ENCODE peak calls at places on chromosome 16, in nine cellular contexts. One of them, this sample, is unnamed.

GRCh38 chr16:26729917-26730541 is 336.7 kb upstream of the C16orf82 start:
- DNase-seq in heart left ventricle: no peak
- DNase-seq in breast epithelium: no peak
- DNase-seq in stomach: no peak
- DNase-seq in A549: no peak
- DNase-seq in transverse colon: no peak
- DNase-seq in prostate gland: no peak
- DNase-seq in lower leg skin: no peak
- DNase-seq in testis: no peak
- DNase-seq in this sample: no peak

GRCh38 chr16:9235837-9236236 is 144.4 kb downstream of the HAPSTR1 start:
- DNase-seq in testis: no peak
- DNase-seq in breast epithelium: no peak
- DNase-seq in prostate gland: no peak
- DNase-seq in lower leg skin: no peak
- DNase-seq in heart left ventricle: no peak
- DNase-seq in transverse colon: no peak
- DNase-seq in A549: no peak
- DNase-seq in stomach: no peak
- DNase-seq in this sample: no peak

GRCh38 chr16:4700997-4701743 is 7.8 kb downstream of the NUDT16L1 start:
- DNase-seq in testis: no peak
- DNase-seq in A549: no peak
- DNase-seq in heart left ventricle: peak
- DNase-seq in breast epithelium: no peak
- DNase-seq in prostate gland: peak
- DNase-seq in stomach: peak
- DNase-seq in transverse colon: peak
- DNase-seq in lower leg skin: no peak
- DNase-seq in this sample: no peak

GRCh38 chr16:22008215-22009142 is 568 bp downstream of the MOSMO start:
- DNase-seq in heart left ventricle: peak
- DNase-seq in prostate gland: no peak
- DNase-seq in A549: peak
- DNase-seq in stomach: no peak
- DNase-seq in testis: no peak
- DNase-seq in breast epithelium: no peak
- DNase-seq in lower leg skin: no peak
- DNase-seq in transverse colon: peak
- DNase-seq in this sample: peak

GRCh38 chr16:26721290-26721689 is 345.4 kb upstream of the C16orf82 start:
- DNase-seq in lower leg skin: no peak
- DNase-seq in stomach: no peak
- DNase-seq in transverse colon: no peak
- DNase-seq in heart left ventricle: no peak
- DNase-seq in prostate gland: no peak
- DNase-seq in breast epithelium: no peak
- DNase-seq in testis: no peak
- DNase-seq in A549: no peak
- DNase-seq in this sample: no peak

GRCh38 chr16:15572329-15573001 is 70.5 kb downstream of the MARF1 start:
- DNase-seq in transverse colon: no peak
- DNase-seq in lower leg skin: no peak
- DNase-seq in A549: no peak
- DNase-seq in stomach: no peak
- DNase-seq in breast epithelium: no peak
- DNase-seq in testis: no peak
- DNase-seq in heart left ventricle: no peak
- DNase-seq in prostate gland: no peak
- DNase-seq in this sample: no peak

GRCh38 chr16:66660422-66661209 is 35.9 kb downstream of the CMTM4 start:
- DNase-seq in testis: peak
- DNase-seq in stomach: peak
- DNase-seq in lower leg skin: peak
- DNase-seq in transverse colon: peak
- DNase-seq in A549: peak
- DNase-seq in prostate gland: peak
- DNase-seq in breast epithelium: no peak
- DNase-seq in heart left ventricle: peak
- DNase-seq in this sample: peak

GRCh38 chr16:86733526-86734254 is 155.3 kb downstream of the FOXL1 start:
- DNase-seq in stomach: no peak
- DNase-seq in prostate gland: no peak
- DNase-seq in heart left ventricle: no peak
- DNase-seq in lower leg skin: no peak
- DNase-seq in breast epithelium: no peak
- DNase-seq in transverse colon: no peak
- DNase-seq in testis: no peak
- DNase-seq in A549: no peak
- DNase-seq in this sample: no peak

GRCh38 chr16:66382171-66382965 is 15.9 kb downstream of the CDH5 start:
- DNase-seq in lower leg skin: no peak
- DNase-seq in stomach: no peak
- DNase-seq in heart left ventricle: peak
- DNase-seq in testis: no peak
- DNase-seq in prostate gland: no peak
- DNase-seq in A549: peak
- DNase-seq in transverse colon: no peak
- DNase-seq in breast epithelium: no peak
- DNase-seq in this sample: no peak

GRCh38 chr16:1430759-1431496 is at the start of gene PERCC1:
- DNase-seq in transverse colon: no peak
- DNase-seq in heart left ventricle: no peak
- DNase-seq in stomach: peak
- DNase-seq in A549: no peak
- DNase-seq in prostate gland: peak
- DNase-seq in testis: no peak
- DNase-seq in breast epithelium: peak
- DNase-seq in lower leg skin: no peak
- DNase-seq in this sample: no peak

GRCh38 chr16:397736-398332 is 835 bp downstream of the NME4 start:
- DNase-seq in stomach: peak
- DNase-seq in A549: peak
- DNase-seq in transverse colon: peak
- DNase-seq in testis: peak
- DNase-seq in lower leg skin: no peak
- DNase-seq in heart left ventricle: peak
- DNase-seq in prostate gland: peak
- DNase-seq in breast epithelium: peak
- DNase-seq in this sample: peak

GRCh38 chr16:80639636-80640035 is 98.8 kb downstream of the DYNLRB2 start:
- DNase-seq in testis: no peak
- DNase-seq in lower leg skin: no peak
- DNase-seq in A549: no peak
- DNase-seq in breast epithelium: no peak
- DNase-seq in stomach: no peak
- DNase-seq in transverse colon: no peak
- DNase-seq in heart left ventricle: no peak
- DNase-seq in prostate gland: no peak
- DNase-seq in this sample: no peak

GRCh38 chr16:86980644-86981043 is 336.5 kb downstream of the C16orf95 start:
- DNase-seq in lower leg skin: no peak
- DNase-seq in breast epithelium: peak
- DNase-seq in testis: no peak
- DNase-seq in heart left ventricle: no peak
- DNase-seq in prostate gland: no peak
- DNase-seq in A549: no peak
- DNase-seq in stomach: no peak
- DNase-seq in transverse colon: no peak
- DNase-seq in this sample: no peak

GRCh38 chr16:80517846-80518245 is 22.9 kb upstream of the DYNLRB2 start:
- DNase-seq in prostate gland: no peak
- DNase-seq in stomach: no peak
- DNase-seq in A549: no peak
- DNase-seq in heart left ventricle: no peak
- DNase-seq in breast epithelium: no peak
- DNase-seq in lower leg skin: no peak
- DNase-seq in transverse colon: no peak
- DNase-seq in testis: no peak
- DNase-seq in this sample: no peak

GRCh38 chr16:66008136-66008535 is 358.4 kb upstream of the CDH5 start:
- DNase-seq in stomach: no peak
- DNase-seq in transverse colon: no peak
- DNase-seq in A549: no peak
- DNase-seq in testis: no peak
- DNase-seq in heart left ventricle: no peak
- DNase-seq in lower leg skin: no peak
- DNase-seq in prostate gland: no peak
- DNase-seq in breast epithelium: no peak
- DNase-seq in this sample: no peak

GRCh38 chr16:21684199-21684598 is 20.4 kb downstream of the OTOA start:
- DNase-seq in A549: peak
- DNase-seq in heart left ventricle: no peak
- DNase-seq in transverse colon: peak
- DNase-seq in stomach: no peak
- DNase-seq in lower leg skin: no peak
- DNase-seq in prostate gland: peak
- DNase-seq in testis: peak
- DNase-seq in breast epithelium: no peak
- DNase-seq in this sample: peak

GRCh38 chr16:86577314-86577971 is 906 bp upstream of the FOXL1 start:
- DNase-seq in breast epithelium: no peak
- DNase-seq in A549: no peak
- DNase-seq in testis: no peak
- DNase-seq in transverse colon: no peak
- DNase-seq in stomach: no peak
- DNase-seq in lower leg skin: no peak
- DNase-seq in prostate gland: no peak
- DNase-seq in heart left ventricle: no peak
- DNase-seq in this sample: no peak

GRCh38 chr16:1428511-1428910 is 2.4 kb upstream of the PERCC1 start:
- DNase-seq in transverse colon: no peak
- DNase-seq in breast epithelium: peak
- DNase-seq in stomach: no peak
- DNase-seq in heart left ventricle: no peak
- DNase-seq in prostate gland: no peak
- DNase-seq in testis: no peak
- DNase-seq in lower leg skin: no peak
- DNase-seq in A549: peak
- DNase-seq in this sample: no peak

GRCh38 chr16:26697826-26698225 is 368.9 kb upstream of the C16orf82 start:
- DNase-seq in heart left ventricle: no peak
- DNase-seq in lower leg skin: no peak
- DNase-seq in stomach: no peak
- DNase-seq in transverse colon: no peak
- DNase-seq in A549: no peak
- DNase-seq in prostate gland: no peak
- DNase-seq in breast epithelium: no peak
- DNase-seq in testis: no peak
- DNase-seq in this sample: no peak

GRCh38 chr16:85220125-85220839 is 108.0 kb upstream of the CIBAR2 start:
- DNase-seq in testis: peak
- DNase-seq in stomach: peak
- DNase-seq in transverse colon: peak
- DNase-seq in A549: no peak
- DNase-seq in breast epithelium: no peak
- DNase-seq in heart left ventricle: peak
- DNase-seq in lower leg skin: no peak
- DNase-seq in prostate gland: peak
- DNase-seq in this sample: peak

GRCh38 chr16:55100100-55100499 is 169.4 kb downstream of the IRX5 start:
- DNase-seq in A549: no peak
- DNase-seq in transverse colon: no peak
- DNase-seq in testis: no peak
- DNase-seq in breast epithelium: no peak
- DNase-seq in heart left ventricle: no peak
- DNase-seq in stomach: no peak
- DNase-seq in lower leg skin: no peak
- DNase-seq in prostate gland: no peak
- DNase-seq in this sample: no peak

GRCh38 chr16:55107851-55108250 is 177.2 kb downstream of the IRX5 start:
- DNase-seq in A549: no peak
- DNase-seq in prostate gland: no peak
- DNase-seq in breast epithelium: no peak
- DNase-seq in heart left ventricle: no peak
- DNase-seq in stomach: no peak
- DNase-seq in transverse colon: no peak
- DNase-seq in lower leg skin: no peak
- DNase-seq in testis: no peak
- DNase-seq in this sample: no peak

DNA sequence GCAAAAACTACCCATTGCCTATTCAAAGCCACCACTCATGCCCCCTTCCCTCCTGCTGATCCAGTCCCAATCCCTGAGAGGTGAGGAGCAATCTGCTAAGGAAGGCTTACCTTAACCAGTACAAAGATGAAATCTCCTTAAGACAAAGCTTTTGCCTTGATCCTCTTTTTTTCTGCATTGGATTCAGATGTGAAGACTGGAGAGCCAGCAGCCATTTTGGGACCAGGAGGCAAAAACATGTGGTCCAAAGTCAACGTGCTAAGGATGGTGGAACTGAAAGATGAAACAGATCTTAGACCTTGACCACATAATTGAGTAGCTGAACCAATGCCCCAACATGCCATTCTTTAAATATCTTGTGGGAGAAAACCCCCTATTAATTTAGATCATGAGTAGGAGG is 171.4 kb downstream of the IRX5 start:
- DNase-seq in lower leg skin: no peak
- DNase-seq in heart left ventricle: no peak
- DNase-seq in breast epithelium: no peak
- DNase-seq in prostate gland: no peak
- DNase-seq in A549: no peak
- DNase-seq in stomach: no peak
- DNase-seq in testis: no peak
- DNase-seq in transverse colon: no peak
- DNase-seq in this sample: no peak
- TF ChIP-seq POLR2A in lower leg skin: no peak
- TF ChIP-seq POLR2A in heart left ventricle: no peak
- TF ChIP-seq POLR2A in breast epithelium: no peak
- TF ChIP-seq POLR2A in prostate gland: no peak
- TF ChIP-seq POLR2A in A549: no peak
- TF ChIP-seq POLR2A in stomach: no peak
- TF ChIP-seq POLR2A in testis: no peak
- TF ChIP-seq POLR2A in transverse colon: no peak
- TF ChIP-seq POLR2A in this sample: no peak

GRCh38 chr16:12458591-12459400 is 344.9 kb downstream of the CPPED1 start:
- DNase-seq in heart left ventricle: peak
- DNase-seq in transverse colon: peak
- DNase-seq in testis: no peak
- DNase-seq in stomach: no peak
- DNase-seq in A549: no peak
- DNase-seq in prostate gland: no peak
- DNase-seq in lower leg skin: no peak
- DNase-seq in breast epithelium: no peak
- DNase-seq in this sample: no peak
- TF ChIP-seq POLR2A in heart left ventricle: no peak
- TF ChIP-seq POLR2A in transverse colon: no peak
- TF ChIP-seq POLR2A in testis: no peak
- TF ChIP-seq POLR2A in stomach: no peak
- TF ChIP-seq POLR2A in A549: no peak
- TF ChIP-seq POLR2A in prostate gland: no peak
- TF ChIP-seq POLR2A in lower leg skin: no peak
- TF ChIP-seq POLR2A in breast epithelium: no peak
- TF ChIP-seq POLR2A in this sample: no peak

GRCh38 chr16:58451945-58452401 is 48.0 kb upstream of the NDRG4 start:
- DNase-seq in heart left ventricle: no peak
- DNase-seq in A549: peak
- DNase-seq in transverse colon: no peak
- DNase-seq in stomach: no peak
- DNase-seq in lower leg skin: no peak
- DNase-seq in breast epithelium: no peak
- DNase-seq in testis: no peak
- DNase-seq in prostate gland: no peak
- DNase-seq in this sample: no peak
- TF ChIP-seq POLR2A in heart left ventricle: no peak
- TF ChIP-seq POLR2A in A549: no peak
- TF ChIP-seq POLR2A in transverse colon: no peak
- TF ChIP-seq POLR2A in stomach: no peak
- TF ChIP-seq POLR2A in lower leg skin: no peak
- TF ChIP-seq POLR2A in breast epithelium: no peak
- TF ChIP-seq POLR2A in testis: no peak
- TF ChIP-seq POLR2A in prostate gland: no peak
- TF ChIP-seq POLR2A in this sample: no peak

GRCh38 chr16:3135120-3135715 is 389 bp downstream of the ZNF213 start:
- DNase-seq in transverse colon: no peak
- DNase-seq in A549: no peak
- DNase-seq in heart left ventricle: no peak
- DNase-seq in lower leg skin: no peak
- DNase-seq in breast epithelium: no peak
- DNase-seq in testis: no peak
- DNase-seq in prostate gland: no peak
- DNase-seq in stomach: no peak
- DNase-seq in this sample: no peak
- TF ChIP-seq POLR2A in transverse colon: no peak
- TF ChIP-seq POLR2A in A549: peak
- TF ChIP-seq POLR2A in heart left ventricle: no peak
- TF ChIP-seq POLR2A in lower leg skin: no peak
- TF ChIP-seq POLR2A in breast epithelium: no peak
- TF ChIP-seq POLR2A in testis: no peak
- TF ChIP-seq POLR2A in prostate gland: no peak
- TF ChIP-seq POLR2A in stomach: no peak
- TF ChIP-seq POLR2A in this sample: no peak

This sample was measured in body of pancreas.